ENCODE peak calls at places on chromosomes 4 and X, in five cellular contexts. One of them, this sample, is unnamed. For H3K4me1, the result is how much of the 10 kb centered on the place peaks cover.

GRCh38 chrX:47637546-47638195 is 7.9 kb upstream of the CFP start:
- DNase-seq in neuronal stem cell: no peak
- DNase-seq in K562: no peak
- DNase-seq in fibroblast of lung: no peak
- DNase-seq in PC-3: no peak
- DNase-seq in this sample: no peak

GRCh38 chr4:3689006-3689405 is 77.2 kb upstream of the ADRA2C start:
- DNase-seq in neuronal stem cell: no peak
- DNase-seq in K562: no peak
- DNase-seq in fibroblast of lung: no peak
- DNase-seq in PC-3: no peak
- DNase-seq in this sample: no peak

GRCh38 chrX:100413231-100413630 is 3.2 kb upstream of the PCDH19 start:
- DNase-seq in fibroblast of lung: peak
- DNase-seq in neuronal stem cell: no peak
- DNase-seq in PC-3: peak
- DNase-seq in K562: peak
- DNase-seq in this sample: peak

GRCh38 chr4:17491196-17491595 is 20.7 kb downstream of the QDPR start:
- DNase-seq in K562: no peak
- DNase-seq in fibroblast of lung: no peak
- DNase-seq in PC-3: no peak
- DNase-seq in neuronal stem cell: no peak
- DNase-seq in this sample: no peak

GRCh38 chr4:186931519-186931918 is 207.9 kb upstream of the FAT1 start:
- DNase-seq in fibroblast of lung: peak
- DNase-seq in PC-3: peak
- DNase-seq in neuronal stem cell: no peak
- DNase-seq in K562: no peak
- DNase-seq in this sample: peak

GRCh38 chr4:14149469-14150030 is 522.0 kb upstream of the BOD1L1 start:
- DNase-seq in fibroblast of lung: peak
- DNase-seq in PC-3: no peak
- DNase-seq in K562: no peak
- DNase-seq in neuronal stem cell: no peak
- DNase-seq in this sample: no peak

GRCh38 chr4:100248476-100248875 is 58.2 kb upstream of the DDIT4L start:
- DNase-seq in neuronal stem cell: no peak
- DNase-seq in K562: no peak
- DNase-seq in fibroblast of lung: no peak
- DNase-seq in PC-3: no peak
- DNase-seq in this sample: no peak

GRCh38 chr4:40055379-40055872 is 1.2 kb upstream of the N4BP2 start:
- DNase-seq in K562: peak
- DNase-seq in fibroblast of lung: no peak
- DNase-seq in neuronal stem cell: peak
- DNase-seq in PC-3: no peak
- DNase-seq in this sample: no peak

GRCh38 chr4:114028071-114028470 is 48.6 kb upstream of the ARSJ start:
- DNase-seq in K562: no peak
- DNase-seq in neuronal stem cell: no peak
- DNase-seq in PC-3: peak
- DNase-seq in fibroblast of lung: peak
- DNase-seq in this sample: no peak

GRCh38 chr4:141464366-141464765 is 172.0 kb upstream of the IL15 start:
- DNase-seq in K562: no peak
- DNase-seq in PC-3: no peak
- DNase-seq in fibroblast of lung: no peak
- DNase-seq in neuronal stem cell: no peak
- DNase-seq in this sample: no peak

GRCh38 chr4:85837334-85837733 is 362.4 kb downstream of the ARHGAP24 start:
- DNase-seq in fibroblast of lung: no peak
- DNase-seq in PC-3: no peak
- DNase-seq in neuronal stem cell: no peak
- DNase-seq in K562: no peak
- DNase-seq in this sample: peak

GRCh38 chr4:159307929-159308328 is 205.1 kb downstream of the RAPGEF2 start:
- DNase-seq in neuronal stem cell: no peak
- DNase-seq in K562: no peak
- DNase-seq in PC-3: no peak
- DNase-seq in fibroblast of lung: no peak
- DNase-seq in this sample: no peak
- H3K4me2 ChIP-seq in neuronal stem cell: no peak
- H3K4me2 ChIP-seq in K562: no peak
- H3K4me2 ChIP-seq in PC-3: peak
- H3K4me2 ChIP-seq in fibroblast of lung: no peak
- H3K4me2 ChIP-seq in this sample: no peak

DNA sequence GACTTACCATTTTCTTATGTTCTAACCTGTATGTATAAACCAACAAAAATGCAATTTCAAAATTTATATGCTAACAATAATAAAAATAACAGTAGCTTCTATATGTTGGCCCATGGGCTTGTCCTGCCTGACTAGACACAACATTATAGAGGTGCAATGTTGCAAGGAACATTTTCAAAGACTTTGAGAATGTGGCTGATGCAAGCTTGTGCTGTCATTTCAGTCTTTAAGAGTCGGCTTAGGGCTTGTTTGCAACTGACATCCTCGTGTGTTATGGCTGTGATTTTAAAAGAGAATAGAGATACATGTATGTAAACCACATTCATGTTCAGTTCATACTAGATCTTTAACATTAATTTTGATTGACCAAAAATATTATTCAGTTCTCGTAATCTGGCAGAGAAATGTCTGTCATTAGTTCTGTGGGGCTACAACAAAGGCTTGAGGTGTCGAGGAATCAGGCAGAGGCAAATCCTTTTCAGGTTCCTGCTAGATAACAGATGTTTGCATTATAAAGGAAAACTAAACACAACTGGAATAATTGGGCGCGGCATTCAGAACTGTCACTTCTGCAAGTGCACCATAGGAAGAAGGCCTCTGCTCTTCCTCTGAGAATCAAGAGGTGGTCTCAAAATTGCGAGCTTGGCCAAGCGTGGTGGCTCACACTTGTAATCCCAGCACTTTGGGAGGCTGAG is 13.1 kb downstream of the TMSB4X start:
- DNase-seq in neuronal stem cell: no peak
- DNase-seq in fibroblast of lung: no peak
- DNase-seq in PC-3: no peak
- DNase-seq in K562: no peak
- DNase-seq in this sample: no peak
- H3K4me1 ChIP-seq in neuronal stem cell: under half
- H3K4me1 ChIP-seq in fibroblast of lung: under half
- H3K4me1 ChIP-seq in PC-3: under half
- H3K4me1 ChIP-seq in K562: under half
- H3K4me1 ChIP-seq in this sample: under half

GRCh38 chrX:129961180-129962083 is 21.0 kb upstream of the BCORL1 start:
- DNase-seq in PC-3: peak
- DNase-seq in neuronal stem cell: no peak
- DNase-seq in K562: peak
- DNase-seq in fibroblast of lung: no peak
- DNase-seq in this sample: peak
- H3K4me2 ChIP-seq in PC-3: peak
- H3K4me2 ChIP-seq in neuronal stem cell: peak
- H3K4me2 ChIP-seq in K562: peak
- H3K4me2 ChIP-seq in fibroblast of lung: no peak
- H3K4me2 ChIP-seq in this sample: peak

DNA sequence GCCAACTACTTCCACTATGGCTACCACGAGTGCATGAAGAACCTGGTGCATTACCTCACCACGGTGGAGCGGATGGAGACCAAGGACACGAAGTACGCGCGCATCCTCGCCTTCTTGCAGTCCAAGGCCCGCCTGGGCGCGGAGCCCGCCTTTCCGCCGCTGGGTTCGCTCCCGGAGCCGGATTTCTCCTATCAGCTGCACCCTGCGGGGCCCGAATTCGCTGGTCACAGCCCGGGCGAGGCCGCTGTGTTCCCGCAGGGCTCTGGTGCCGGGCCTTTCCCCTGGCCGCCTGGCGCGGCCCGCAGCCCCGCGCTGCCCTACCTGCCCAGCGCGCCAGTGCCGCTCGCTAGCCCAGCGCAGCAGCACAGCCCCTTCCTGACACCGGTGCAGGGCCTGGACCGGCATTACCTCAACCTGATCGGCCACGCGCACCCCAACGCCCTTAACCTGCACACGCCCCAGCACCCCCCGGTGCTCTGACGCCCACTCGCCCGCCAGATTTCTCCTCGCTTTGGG is 2.1 kb downstream of the HELT start:
- DNase-seq in PC-3: no peak
- DNase-seq in K562: no peak
- DNase-seq in neuronal stem cell: no peak
- DNase-seq in fibroblast of lung: no peak
- DNase-seq in this sample: no peak
- H3K4me1 ChIP-seq in PC-3: under half
- H3K4me1 ChIP-seq in K562: under half
- H3K4me1 ChIP-seq in neuronal stem cell: under half
- H3K4me1 ChIP-seq in fibroblast of lung: under half
- H3K4me1 ChIP-seq in this sample: under half

DNA sequence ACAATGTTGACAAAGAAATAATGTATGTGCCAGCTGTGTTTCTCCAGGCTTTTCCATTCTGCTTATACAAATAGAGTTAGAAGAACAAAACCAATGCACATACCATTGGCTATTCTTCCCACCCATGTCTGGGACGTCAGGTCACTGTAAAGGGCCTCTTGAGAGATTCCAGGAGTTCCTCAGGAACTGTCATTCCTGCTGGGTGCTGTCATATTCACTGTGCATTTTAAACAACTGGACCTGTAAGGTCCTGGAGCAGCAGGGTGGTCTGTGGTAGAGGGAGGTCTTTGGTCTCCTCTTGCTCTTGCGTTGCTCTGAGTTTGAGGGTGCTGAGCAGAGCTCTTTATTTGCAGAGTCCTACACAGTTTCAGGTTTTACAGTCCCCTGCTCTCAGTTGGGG is 74.6 kb upstream of the AP1S2 start:
- DNase-seq in fibroblast of lung: no peak
- DNase-seq in K562: no peak
- DNase-seq in neuronal stem cell: no peak
- DNase-seq in PC-3: no peak
- DNase-seq in this sample: no peak
- H3K4me2 ChIP-seq in fibroblast of lung: no peak
- H3K4me2 ChIP-seq in K562: no peak
- H3K4me2 ChIP-seq in neuronal stem cell: no peak
- H3K4me2 ChIP-seq in PC-3: no peak
- H3K4me2 ChIP-seq in this sample: no peak

DNA sequence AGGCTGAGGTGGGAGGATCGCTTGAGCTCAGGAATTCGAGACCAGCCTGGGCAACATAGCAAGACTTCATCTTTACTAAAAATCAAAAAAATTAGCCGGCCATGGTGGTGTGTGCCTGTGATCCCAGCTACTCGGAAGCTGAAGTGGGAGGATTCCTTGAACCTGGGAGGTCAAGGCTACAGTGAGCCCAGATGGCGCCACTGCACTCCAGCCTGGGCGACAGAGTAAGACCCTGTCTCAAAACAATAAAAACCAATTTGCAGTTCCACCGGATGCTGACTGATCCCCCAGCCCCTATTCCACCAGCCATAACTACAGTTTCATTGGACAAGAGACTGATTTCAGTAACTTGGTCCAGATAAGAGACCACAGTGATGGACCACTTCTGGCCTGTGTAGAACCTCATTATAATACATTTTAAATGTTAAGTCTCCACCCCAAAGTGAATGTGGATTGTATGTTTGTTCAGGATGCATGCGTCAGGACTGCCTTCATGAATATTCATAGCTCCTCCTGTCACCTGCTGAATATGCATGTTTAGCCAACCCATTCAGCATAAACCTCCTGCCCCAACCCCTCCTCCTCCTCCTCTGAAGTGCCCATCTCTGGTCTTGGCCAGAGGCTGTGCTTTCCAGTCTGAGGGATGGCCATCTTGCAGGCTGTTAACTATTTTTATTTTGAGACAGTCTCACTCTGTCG is 2.3 kb upstream of the SLBP start:
- DNase-seq in PC-3: peak
- DNase-seq in fibroblast of lung: no peak
- DNase-seq in neuronal stem cell: no peak
- DNase-seq in K562: no peak
- DNase-seq in this sample: no peak
- H3K4me1 ChIP-seq in PC-3: under half
- H3K4me1 ChIP-seq in fibroblast of lung: under half
- H3K4me1 ChIP-seq in neuronal stem cell: under half
- H3K4me1 ChIP-seq in K562: under half
- H3K4me1 ChIP-seq in this sample: under half